ENCODE peak calls at places on chromosomes 12 and 14, in nine cellular contexts. One of them, this sample, is unnamed.

GRCh38 chr14:68789002-68789797 is 3.7 kb downstream of the ZFP36L1 start:
- DNase-seq in mucosa of descending colon: peak
- DNase-seq in brain microvascular endothelial cell: peak
- DNase-seq in lower lobe of right lung: peak
- DNase-seq in esophagus squamous epithelium: peak
- DNase-seq in choroid plexus epithelial cell: peak
- DNase-seq in colonic mucosa: peak
- DNase-seq in neural progenitor cell: peak
- DNase-seq in breast epithelium: peak
- DNase-seq in this sample: peak

GRCh38 chr12:3658327-3659163 is 94.4 kb downstream of the CRACR2A start:
- DNase-seq in mucosa of descending colon: peak
- DNase-seq in brain microvascular endothelial cell: peak
- DNase-seq in lower lobe of right lung: no peak
- DNase-seq in esophagus squamous epithelium: no peak
- DNase-seq in choroid plexus epithelial cell: peak
- DNase-seq in colonic mucosa: peak
- DNase-seq in neural progenitor cell: peak
- DNase-seq in breast epithelium: no peak
- DNase-seq in this sample: no peak

GRCh38 chr14:103875010-103875409 is 27.6 kb upstream of the PPP1R13B start:
- DNase-seq in mucosa of descending colon: no peak
- DNase-seq in brain microvascular endothelial cell: no peak
- DNase-seq in lower lobe of right lung: no peak
- DNase-seq in esophagus squamous epithelium: no peak
- DNase-seq in choroid plexus epithelial cell: no peak
- DNase-seq in colonic mucosa: no peak
- DNase-seq in neural progenitor cell: no peak
- DNase-seq in breast epithelium: no peak
- DNase-seq in this sample: no peak

GRCh38 chr14:22986508-22987054 is 4.2 kb upstream of the AJUBA start:
- DNase-seq in mucosa of descending colon: peak
- DNase-seq in brain microvascular endothelial cell: peak
- DNase-seq in lower lobe of right lung: peak
- DNase-seq in esophagus squamous epithelium: peak
- DNase-seq in choroid plexus epithelial cell: peak
- DNase-seq in colonic mucosa: peak
- DNase-seq in neural progenitor cell: peak
- DNase-seq in breast epithelium: peak
- DNase-seq in this sample: peak

GRCh38 chr12:105092336-105092735 is 8.1 kb upstream of the ALDH1L2 start:
- DNase-seq in mucosa of descending colon: peak
- DNase-seq in brain microvascular endothelial cell: no peak
- DNase-seq in lower lobe of right lung: no peak
- DNase-seq in esophagus squamous epithelium: no peak
- DNase-seq in choroid plexus epithelial cell: no peak
- DNase-seq in colonic mucosa: peak
- DNase-seq in neural progenitor cell: peak
- DNase-seq in breast epithelium: peak
- DNase-seq in this sample: no peak

GRCh38 chr12:79058342-79058741 is 193.8 kb downstream of the SYT1 start:
- DNase-seq in mucosa of descending colon: no peak
- DNase-seq in brain microvascular endothelial cell: peak
- DNase-seq in lower lobe of right lung: no peak
- DNase-seq in esophagus squamous epithelium: no peak
- DNase-seq in choroid plexus epithelial cell: peak
- DNase-seq in colonic mucosa: no peak
- DNase-seq in neural progenitor cell: no peak
- DNase-seq in breast epithelium: no peak
- DNase-seq in this sample: no peak

GRCh38 chr12:9848899-9849298 is 20.3 kb downstream of the CLEC2B start:
- DNase-seq in mucosa of descending colon: no peak
- DNase-seq in brain microvascular endothelial cell: no peak
- DNase-seq in lower lobe of right lung: no peak
- DNase-seq in esophagus squamous epithelium: no peak
- DNase-seq in choroid plexus epithelial cell: no peak
- DNase-seq in colonic mucosa: no peak
- DNase-seq in neural progenitor cell: no peak
- DNase-seq in breast epithelium: no peak
- DNase-seq in this sample: no peak

GRCh38 chr12:6336079-6336858 is 5.6 kb downstream of the TNFRSF1A start:
- DNase-seq in mucosa of descending colon: peak
- DNase-seq in brain microvascular endothelial cell: peak
- DNase-seq in lower lobe of right lung: peak
- DNase-seq in esophagus squamous epithelium: peak
- DNase-seq in choroid plexus epithelial cell: peak
- DNase-seq in colonic mucosa: peak
- DNase-seq in neural progenitor cell: peak
- DNase-seq in breast epithelium: peak
- DNase-seq in this sample: peak

GRCh38 chr14:56057071-56057865 is 60.9 kb upstream of the PELI2 start:
- DNase-seq in mucosa of descending colon: no peak
- DNase-seq in brain microvascular endothelial cell: no peak
- DNase-seq in lower lobe of right lung: no peak
- DNase-seq in esophagus squamous epithelium: no peak
- DNase-seq in choroid plexus epithelial cell: no peak
- DNase-seq in colonic mucosa: no peak
- DNase-seq in neural progenitor cell: peak
- DNase-seq in breast epithelium: no peak
- DNase-seq in this sample: no peak

GRCh38 chr12:51368640-51369517 is 22.3 kb downstream of the GALNT6 start:
- DNase-seq in mucosa of descending colon: peak
- DNase-seq in brain microvascular endothelial cell: peak
- DNase-seq in lower lobe of right lung: peak
- DNase-seq in esophagus squamous epithelium: peak
- DNase-seq in choroid plexus epithelial cell: peak
- DNase-seq in colonic mucosa: peak
- DNase-seq in neural progenitor cell: peak
- DNase-seq in breast epithelium: no peak
- DNase-seq in this sample: no peak

GRCh38 chr12:51941669-51942455 is 9.6 kb upstream of the ACVR1B start:
- DNase-seq in mucosa of descending colon: no peak
- DNase-seq in brain microvascular endothelial cell: no peak
- DNase-seq in lower lobe of right lung: no peak
- DNase-seq in esophagus squamous epithelium: no peak
- DNase-seq in choroid plexus epithelial cell: no peak
- DNase-seq in colonic mucosa: no peak
- DNase-seq in neural progenitor cell: no peak
- DNase-seq in breast epithelium: no peak
- DNase-seq in this sample: no peak

GRCh38 chr12:4214912-4215861 is 58.4 kb upstream of the CCND2 start:
- DNase-seq in mucosa of descending colon: peak
- DNase-seq in brain microvascular endothelial cell: no peak
- DNase-seq in lower lobe of right lung: peak
- DNase-seq in esophagus squamous epithelium: no peak
- DNase-seq in choroid plexus epithelial cell: peak
- DNase-seq in colonic mucosa: peak
- DNase-seq in neural progenitor cell: no peak
- DNase-seq in breast epithelium: peak
- DNase-seq in this sample: peak

GRCh38 chr14:29043751-29044150 is 277.2 kb downstream of the FOXG1 start:
- DNase-seq in mucosa of descending colon: no peak
- DNase-seq in brain microvascular endothelial cell: no peak
- DNase-seq in lower lobe of right lung: no peak
- DNase-seq in esophagus squamous epithelium: no peak
- DNase-seq in choroid plexus epithelial cell: no peak
- DNase-seq in colonic mucosa: no peak
- DNase-seq in neural progenitor cell: no peak
- DNase-seq in breast epithelium: no peak
- DNase-seq in this sample: no peak

GRCh38 chr12:28222081-28222700 is 31.9 kb downstream of the CCDC91 start:
- DNase-seq in mucosa of descending colon: peak
- DNase-seq in brain microvascular endothelial cell: peak
- DNase-seq in lower lobe of right lung: no peak
- DNase-seq in esophagus squamous epithelium: no peak
- DNase-seq in choroid plexus epithelial cell: no peak
- DNase-seq in colonic mucosa: no peak
- DNase-seq in neural progenitor cell: no peak
- DNase-seq in breast epithelium: no peak
- DNase-seq in this sample: no peak

GRCh38 chr14:101810897-101811620 is 49.5 kb downstream of the PPP2R5C start:
- DNase-seq in mucosa of descending colon: no peak
- DNase-seq in brain microvascular endothelial cell: peak
- DNase-seq in lower lobe of right lung: no peak
- DNase-seq in esophagus squamous epithelium: no peak
- DNase-seq in choroid plexus epithelial cell: peak
- DNase-seq in colonic mucosa: no peak
- DNase-seq in neural progenitor cell: no peak
- DNase-seq in breast epithelium: no peak
- DNase-seq in this sample: no peak

GRCh38 chr12:121894633-121895032 is 6.0 kb downstream of the PSMD9 start:
- DNase-seq in mucosa of descending colon: no peak
- DNase-seq in brain microvascular endothelial cell: peak
- DNase-seq in lower lobe of right lung: no peak
- DNase-seq in esophagus squamous epithelium: no peak
- DNase-seq in choroid plexus epithelial cell: peak
- DNase-seq in colonic mucosa: no peak
- DNase-seq in neural progenitor cell: peak
- DNase-seq in breast epithelium: no peak
- DNase-seq in this sample: peak
- TF ChIP-seq CTCF in mucosa of descending colon: no peak
- TF ChIP-seq CTCF in brain microvascular endothelial cell: peak
- TF ChIP-seq CTCF in lower lobe of right lung: no peak
- TF ChIP-seq CTCF in esophagus squamous epithelium: no peak
- TF ChIP-seq CTCF in choroid plexus epithelial cell: peak
- TF ChIP-seq CTCF in colonic mucosa: no peak
- TF ChIP-seq CTCF in neural progenitor cell: peak
- TF ChIP-seq CTCF in breast epithelium: no peak
- TF ChIP-seq CTCF in this sample: peak

DNA sequence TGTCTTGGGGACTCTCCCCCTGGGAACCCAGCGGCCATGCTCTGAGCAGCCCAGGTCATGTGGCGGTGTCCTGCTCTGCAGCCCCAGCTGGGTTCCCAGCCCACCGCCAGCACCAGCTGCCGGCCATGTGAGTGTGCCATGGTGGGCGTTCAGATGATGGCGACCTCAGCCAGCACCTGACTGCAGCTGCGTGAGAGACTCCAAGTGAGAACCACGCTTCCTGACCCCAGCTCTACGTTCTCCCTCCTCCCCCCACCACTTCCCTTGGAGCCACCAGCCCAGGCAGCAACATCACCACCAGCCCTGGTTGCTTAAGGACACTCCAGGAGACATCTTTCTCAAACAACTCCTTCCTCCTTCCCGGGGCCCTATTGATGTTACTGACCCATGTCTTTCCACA is 68.8 kb downstream of the SLC24A4 start:
- DNase-seq in mucosa of descending colon: no peak
- DNase-seq in brain microvascular endothelial cell: no peak
- DNase-seq in lower lobe of right lung: peak
- DNase-seq in esophagus squamous epithelium: no peak
- DNase-seq in choroid plexus epithelial cell: no peak
- DNase-seq in colonic mucosa: no peak
- DNase-seq in neural progenitor cell: no peak
- DNase-seq in breast epithelium: no peak
- DNase-seq in this sample: no peak
- H3K4me3 ChIP-seq in mucosa of descending colon: no peak
- H3K4me3 ChIP-seq in brain microvascular endothelial cell: no peak
- H3K4me3 ChIP-seq in lower lobe of right lung: no peak
- H3K4me3 ChIP-seq in esophagus squamous epithelium: no peak
- H3K4me3 ChIP-seq in choroid plexus epithelial cell: no peak
- H3K4me3 ChIP-seq in colonic mucosa: no peak
- H3K4me3 ChIP-seq in neural progenitor cell: no peak
- H3K4me3 ChIP-seq in breast epithelium: no peak
- H3K4me3 ChIP-seq in this sample: no peak

GRCh38 chr12:119695034-119695433 is 27.1 kb downstream of the PRKAB1 start:
- DNase-seq in mucosa of descending colon: no peak
- DNase-seq in brain microvascular endothelial cell: peak
- DNase-seq in lower lobe of right lung: no peak
- DNase-seq in esophagus squamous epithelium: no peak
- DNase-seq in choroid plexus epithelial cell: peak
- DNase-seq in colonic mucosa: no peak
- DNase-seq in neural progenitor cell: peak
- DNase-seq in breast epithelium: no peak
- DNase-seq in this sample: no peak
- TF ChIP-seq CTCF in mucosa of descending colon: peak
- TF ChIP-seq CTCF in brain microvascular endothelial cell: peak
- TF ChIP-seq CTCF in lower lobe of right lung: no peak
- TF ChIP-seq CTCF in esophagus squamous epithelium: no peak
- TF ChIP-seq CTCF in choroid plexus epithelial cell: peak
- TF ChIP-seq CTCF in colonic mucosa: peak
- TF ChIP-seq CTCF in neural progenitor cell: peak
- TF ChIP-seq CTCF in breast epithelium: no peak
- TF ChIP-seq CTCF in this sample: no peak

GRCh38 chr12:2236501-2237294 is 183.9 kb downstream of the CACNA1C start:
- DNase-seq in mucosa of descending colon: no peak
- DNase-seq in brain microvascular endothelial cell: no peak
- DNase-seq in lower lobe of right lung: no peak
- DNase-seq in esophagus squamous epithelium: no peak
- DNase-seq in choroid plexus epithelial cell: no peak
- DNase-seq in colonic mucosa: no peak
- DNase-seq in neural progenitor cell: no peak
- DNase-seq in breast epithelium: no peak
- DNase-seq in this sample: no peak
- H3K4me3 ChIP-seq in mucosa of descending colon: no peak
- H3K4me3 ChIP-seq in brain microvascular endothelial cell: no peak
- H3K4me3 ChIP-seq in lower lobe of right lung: no peak
- H3K4me3 ChIP-seq in esophagus squamous epithelium: no peak
- H3K4me3 ChIP-seq in choroid plexus epithelial cell: no peak
- H3K4me3 ChIP-seq in colonic mucosa: no peak
- H3K4me3 ChIP-seq in neural progenitor cell: no peak
- H3K4me3 ChIP-seq in breast epithelium: no peak
- H3K4me3 ChIP-seq in this sample: no peak

DNA sequence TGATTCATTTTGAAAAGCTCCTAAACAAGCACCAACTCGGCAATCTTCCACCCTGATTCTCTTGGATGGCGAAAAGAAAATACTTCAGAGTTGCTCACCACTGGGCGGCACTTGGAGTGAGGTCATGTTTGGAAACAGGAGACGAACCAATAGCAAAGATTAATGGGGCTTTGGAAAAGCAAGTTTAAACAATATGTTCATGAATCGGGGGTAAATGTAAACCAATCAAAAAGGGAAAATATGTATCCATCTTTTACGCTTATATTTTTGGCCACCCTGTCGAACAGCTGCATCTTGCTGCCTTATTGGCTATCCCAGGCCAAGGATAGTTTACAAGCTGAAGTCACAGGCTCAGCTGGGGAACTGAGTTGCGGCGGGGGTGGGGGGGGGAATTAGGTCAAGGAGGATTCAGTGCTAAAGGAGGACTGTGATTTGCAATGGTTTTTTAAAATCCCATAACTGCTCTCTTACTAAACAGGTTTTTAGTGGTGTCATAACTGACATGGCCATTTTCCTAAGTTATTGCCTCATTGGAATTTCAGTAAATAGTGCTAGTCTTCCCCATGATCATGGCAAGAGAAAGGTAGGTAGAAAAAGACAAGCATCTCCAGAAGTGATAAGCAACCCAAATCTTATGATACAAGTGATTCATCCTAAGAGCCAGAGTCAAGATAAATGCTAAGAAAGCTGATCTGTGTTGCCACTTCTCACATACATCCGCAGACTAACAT is 210.6 kb downstream of the PHLDA1 start:
- DNase-seq in mucosa of descending colon: peak
- DNase-seq in brain microvascular endothelial cell: peak
- DNase-seq in lower lobe of right lung: no peak
- DNase-seq in esophagus squamous epithelium: peak
- DNase-seq in choroid plexus epithelial cell: no peak
- DNase-seq in colonic mucosa: peak
- DNase-seq in neural progenitor cell: no peak
- DNase-seq in breast epithelium: no peak
- DNase-seq in this sample: peak
- TF ChIP-seq CTCF in mucosa of descending colon: no peak
- TF ChIP-seq CTCF in brain microvascular endothelial cell: no peak
- TF ChIP-seq CTCF in lower lobe of right lung: peak
- TF ChIP-seq CTCF in esophagus squamous epithelium: no peak
- TF ChIP-seq CTCF in choroid plexus epithelial cell: no peak
- TF ChIP-seq CTCF in colonic mucosa: no peak
- TF ChIP-seq CTCF in neural progenitor cell: no peak
- TF ChIP-seq CTCF in breast epithelium: no peak
- TF ChIP-seq CTCF in this sample: no peak